ENCODE peak calls at places on chromosomes 2 and 18, in six cellular contexts. P is cardiac muscle cell, R is pancreas, B is endothelial cell of umbilical vein, M is astrocyte of the spinal cord, W is HCT116. T is an unnamed sample.

GRCh38 chr2:161163438-161163837 is 3.2 kb downstream of the TANK start:
- DNase-seq in R (no peak), W (no peak), M (no peak), P (no peak), B (no peak), T (no peak)

GRCh38 chr2:98145070-98145469 is 58.1 kb downstream of the VWA3B start:
- DNase-seq in M (no peak), R (no peak), P (no peak), W (no peak), B (no peak), T (no peak)

GRCh38 chr18:34039194-34039593 is 185.5 kb downstream of the NOL4 start:
- DNase-seq in R (no peak), M (no peak), P (no peak), W (no peak), B (peak), T (no peak)

GRCh38 chr2:134107402-134107801 is 146.5 kb upstream of the MGAT5 start:
- DNase-seq in W (no peak), M (no peak), B (no peak), P (no peak), R (no peak), T (no peak)

GRCh38 chr2:15230599-15231192 is 330.4 kb downstream of the NBAS start:
- DNase-seq in P (peak), M (no peak), W (no peak), R (no peak), B (no peak), T (no peak)

GRCh38 chr2:234341332-234341985 is 155.4 kb downstream of the ARL4C start:
- DNase-seq in P (no peak), B (no peak), R (no peak), W (no peak), M (no peak), T (no peak)

GRCh38 chr2:165793161-165793778 is 777 bp downstream of the GALNT3 start:
- DNase-seq in M (peak), P (peak), B (no peak), W (peak), R (peak), T (no peak)

GRCh38 chr2:160269365-160269764 is 69.3 kb upstream of the ITGB6 start:
- DNase-seq in R (no peak), B (no peak), M (no peak), W (no peak), P (peak), T (no peak)

GRCh38 chr18:57807336-57808117 is 4.4 kb upstream of the ATP8B1 start:
- DNase-seq in B (peak), W (no peak), M (peak), P (no peak), R (no peak), T (peak)

GRCh38 chr2:219215871-219216536 is 2.8 kb downstream of the ABCB6 start:
- DNase-seq in P (no peak), M (no peak), W (no peak), R (peak), B (no peak), T (no peak)

GRCh38 chr2:19425419-19425818 is 67.0 kb upstream of the OSR1 start:
- DNase-seq in R (no peak), B (no peak), M (peak), P (no peak), W (no peak), T (peak)

GRCh38 chr2:124838426-124838825 is 813.3 kb downstream of the CNTNAP5 start:
- DNase-seq in R (no peak), P (no peak), W (no peak), B (no peak), M (no peak), T (peak)

GRCh38 chr2:60992985-60993392 is 24.5 kb upstream of the PEX13 start:
- DNase-seq in W (no peak), R (no peak), M (no peak), P (no peak), B (no peak), T (no peak)

GRCh38 chr2:171651667-171652410 is 35.4 kb upstream of the DYNC1I2 start:
- DNase-seq in W (no peak), R (no peak), B (no peak), M (no peak), P (no peak), T (peak)

GRCh38 chr2:127047716-127048617 is 59.0 kb downstream of the BIN1 start:
- DNase-seq in P (no peak), M (no peak), R (peak), B (no peak), W (no peak), T (no peak)

GRCh38 chr18:55047546-55047945 is 88.3 kb upstream of the CCDC68 start:
- DNase-seq in M (no peak), P (peak), W (no peak), R (no peak), B (no peak), T (peak)

GRCh38 chr2:182616471-182617393 is 99.3 kb upstream of the DNAJC10 start:
- DNase-seq in M (peak), B (peak), W (no peak), R (no peak), P (no peak), T (peak)

GRCh38 chr2:235496239-235496621 is 2.4 kb downstream of the AGAP1 start:
- DNase-seq in W (no peak), R (no peak), M (no peak), B (no peak), P (no peak), T (peak)
- H3K4me3 ChIP-seq in W (peak), R (no peak), M (no peak), B (no peak), P (no peak), T (no peak)

GRCh38 chr2:1727101-1727771 is 17.1 kb downstream of the PXDN start:
- DNase-seq in W (no peak), P (no peak), B (no peak), R (no peak), M (peak), T (peak)

GRCh38 chr2:1726558-1726957 is 17.8 kb downstream of the PXDN start:
- DNase-seq in W (no peak), B (no peak), P (no peak), M (no peak), R (no peak), T (no peak)

GRCh38 chr2:1728821-1729220 is 15.5 kb downstream of the PXDN start:
- DNase-seq in W (no peak), P (peak), R (no peak), M (peak), B (no peak), T (no peak)

GRCh38 chr2:1729264-1729663 is 15.1 kb downstream of the PXDN start:
- DNase-seq in M (no peak), B (no peak), P (no peak), W (no peak), R (no peak), T (no peak)

DNA sequence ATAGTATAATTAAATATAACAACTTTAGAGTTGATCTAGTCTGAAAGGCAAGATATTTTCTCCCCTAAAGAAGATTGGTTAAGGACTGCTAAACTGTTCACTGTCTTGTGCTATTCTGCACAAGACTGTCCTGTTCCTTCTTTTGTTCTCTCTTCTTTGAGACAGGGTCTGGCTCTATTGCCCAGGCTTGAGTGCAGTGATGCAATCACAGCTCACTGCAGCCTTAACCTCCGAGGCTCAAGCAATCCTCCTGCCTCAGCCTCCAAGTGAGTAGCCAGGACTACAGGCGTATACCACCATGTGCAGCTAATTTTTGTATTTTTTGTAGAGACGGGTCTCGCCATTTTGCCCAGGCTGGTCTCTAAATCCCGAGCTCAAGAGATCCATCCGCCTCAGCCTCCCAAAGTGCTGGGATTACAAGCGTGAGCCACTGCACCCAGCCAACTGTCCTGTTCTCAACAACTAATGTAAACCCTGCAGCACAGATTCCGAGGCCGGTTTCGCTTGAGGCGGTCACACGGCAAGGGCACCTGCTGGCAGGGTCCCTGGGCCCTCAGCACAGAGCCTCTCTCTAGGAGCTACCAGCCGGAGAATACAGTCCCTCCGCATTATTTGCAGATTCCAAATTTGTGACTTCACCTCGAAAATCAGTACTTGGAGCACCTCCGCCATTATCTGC is 16.4 kb downstream of the PXDN start:
- DNase-seq in R (no peak), M (no peak), B (no peak), P (no peak), W (no peak), T (no peak)
- H3K4me3 ChIP-seq in R (peak), M (no peak), B (no peak), P (no peak), W (no peak), T (no peak)

GRCh38 chr18:79677840-79678239 is 1.8 kb upstream of the CTDP1 start:
- DNase-seq in B (no peak), M (no peak), P (no peak), R (no peak), W (no peak), T (no peak)
- H3K4me3 ChIP-seq in B (no peak), M (no peak), P (no peak), R (peak), W (peak), T (no peak)

DNA sequence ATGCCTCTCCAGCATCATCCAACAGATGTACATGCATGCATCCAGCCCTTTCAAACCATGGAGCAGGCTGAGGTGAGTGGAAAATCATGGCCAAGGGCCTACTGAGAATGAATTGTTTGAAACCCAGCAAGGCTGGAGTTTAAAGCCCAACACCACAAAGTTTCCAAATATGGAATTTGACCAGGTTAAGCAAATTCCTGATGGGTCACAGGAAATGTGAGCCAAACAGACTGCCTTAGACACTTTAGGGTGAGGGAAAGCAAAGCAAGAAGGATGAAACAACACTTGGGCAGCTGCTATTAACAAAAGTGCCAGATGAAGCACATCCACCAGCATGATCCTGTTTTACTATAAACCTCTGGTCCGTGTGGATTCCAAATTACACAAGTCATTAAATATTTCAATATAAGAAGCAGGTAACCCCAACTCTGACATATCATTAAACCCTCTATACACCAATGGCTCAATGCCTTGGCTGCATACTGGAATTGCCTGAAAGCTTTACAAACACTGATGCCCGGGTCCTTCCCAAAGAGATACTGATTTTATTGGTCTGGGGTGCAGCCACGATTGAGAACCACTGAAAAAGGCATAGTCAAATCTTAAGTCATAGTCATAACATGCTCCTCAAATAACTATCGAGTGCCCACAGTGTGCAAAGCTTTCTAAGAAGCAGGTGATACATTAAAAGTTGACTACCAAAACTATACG is 9.1 kb downstream of the KLF7 start:
- DNase-seq in W (no peak), P (no peak), B (no peak), M (peak), R (no peak), T (peak)
- H3K4me3 ChIP-seq in W (no peak), P (no peak), B (no peak), M (no peak), R (no peak), T (no peak)

GRCh38 chr2:239578381-239578780 is 177.6 kb upstream of the HDAC4 start:
- DNase-seq in M (no peak), P (no peak), W (no peak), R (peak), B (no peak), T (no peak)
- H3K4me3 ChIP-seq in M (no peak), P (no peak), W (no peak), R (no peak), B (no peak), T (no peak)

DNA sequence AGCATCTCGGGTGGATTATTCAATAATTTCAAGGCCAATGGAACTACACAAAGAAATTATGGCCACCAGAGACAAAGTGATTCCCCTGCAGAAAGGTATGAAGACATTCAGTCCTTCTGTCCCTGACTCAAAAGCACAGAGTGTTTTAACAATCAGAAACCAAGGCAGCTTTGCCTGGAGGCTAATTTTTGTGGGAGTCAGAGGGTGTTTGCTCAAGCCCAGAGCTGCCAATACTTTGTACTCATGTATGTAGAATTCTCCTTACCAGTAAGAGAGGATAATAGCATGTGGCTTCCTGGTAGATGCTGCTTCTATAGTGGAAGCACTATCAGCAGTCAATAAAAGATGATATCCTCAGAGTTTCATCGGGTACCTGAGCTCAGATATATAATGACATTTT is 178.4 kb downstream of the KCNE4 start:
- DNase-seq in M (no peak), P (no peak), B (no peak), W (no peak), R (no peak), T (no peak)
- H3K4me3 ChIP-seq in M (no peak), P (no peak), B (no peak), W (no peak), R (no peak), T (no peak)

GRCh38 chr18:36441872-36442271 is 144.4 kb downstream of the FHOD3 start:
- DNase-seq in M (peak), P (peak), R (no peak), W (no peak), B (peak), T (peak)
- H3K4me3 ChIP-seq in M (no peak), P (no peak), R (no peak), W (no peak), B (no peak), T (no peak)

DNA sequence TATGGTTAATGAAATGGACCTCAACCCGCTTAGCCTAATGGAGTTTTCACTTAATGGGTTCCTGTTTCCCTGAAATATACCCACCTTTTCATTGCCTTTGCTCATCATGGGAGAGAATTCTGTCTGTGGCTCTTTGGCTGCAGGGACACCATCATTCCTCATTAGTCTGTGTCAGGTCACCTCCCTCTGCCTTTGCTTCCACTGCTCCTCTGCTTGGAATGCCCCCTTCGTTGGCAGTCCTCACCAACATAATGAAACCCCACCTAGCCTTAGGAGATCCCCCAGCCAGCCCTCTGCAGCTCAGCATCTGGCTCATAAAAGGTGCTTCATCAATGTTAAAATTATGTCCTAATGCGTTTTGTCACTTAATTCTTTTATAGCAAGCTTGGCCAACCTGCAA is 44.1 kb upstream of the DYNC2LI1 start:
- DNase-seq in P (no peak), R (no peak), W (no peak), B (no peak), M (no peak), T (no peak)
- H3K4me3 ChIP-seq in P (no peak), R (no peak), W (no peak), B (no peak), M (no peak), T (no peak)